ENCODE peak calls at places on chromosome 2, in ten cellular contexts. X is lower leg skin; V is MG63; J is mesendoderm; W is lower lobe of right lung; H is brain microvascular endothelial cell; Z is A549; U is CD4-positive, CD25-positive, alpha-beta regulatory T cell; C is tibial artery; B is NT2/D1. O is an unnamed sample.

GRCh38 chr2:224268441-224268840 is 133.5 kb downstream of the FAM124B start:
- DNase-seq in X (no peak), V (no peak), J (no peak), W (no peak), H (peak; percentile 80), Z (peak; percentile 29), U (no peak), C (no peak), B (no peak), O (no peak)

GRCh38 chr2:128446049-128446811 is 127.6 kb upstream of the HS6ST1 start:
- DNase-seq in X (peak; percentile 73), V (no peak), J (no peak), W (no peak), H (no peak), Z (no peak), U (no peak), C (peak; percentile 20), B (no peak), O (no peak)

GRCh38 chr2:238910751-238911351 is 63.0 kb downstream of the TWIST2 start:
- DNase-seq in X (peak; percentile 84), V (no peak), J (no peak), W (no peak), H (no peak), Z (no peak), U (no peak), C (no peak), B (no peak), O (no peak)

GRCh38 chr2:26607698-26608097 is 33.5 kb downstream of the CIB4 start:
- DNase-seq in X (peak; percentile 62), V (no peak), J (no peak), W (no peak), H (no peak), Z (no peak), U (no peak), C (no peak), B (no peak), O (no peak)

GRCh38 chr2:233663911-233664310 is 7.8 kb upstream of the UGT1A9 start:
- DNase-seq in X (no peak), V (no peak), J (no peak), W (no peak), H (peak; percentile 15), Z (no peak), U (no peak), C (no peak), B (no peak), O (no peak)

GRCh38 chr2:241695676-241696075 is 6.2 kb upstream of the ING5 start:
- DNase-seq in X (no peak), V (no peak), J (no peak), W (no peak), H (no peak), Z (no peak), U (no peak), C (no peak), B (no peak), O (no peak)

GRCh38 chr2:201964631-201965206 is 68.9 kb upstream of the FZD7 start:
- DNase-seq in X (no peak), V (no peak), J (no peak), W (peak; percentile 13), H (no peak), Z (no peak), U (peak; percentile 40), C (no peak), B (no peak), O (no peak)

GRCh38 chr2:128746356-128746755 is 427.7 kb upstream of the HS6ST1 start:
- DNase-seq in X (no peak), V (no peak), J (no peak), W (no peak), H (peak; percentile 100), Z (no peak), U (no peak), C (no peak), B (no peak), O (no peak)

GRCh38 chr2:157661776-157662175 is 33.1 kb upstream of the ACVR1C start:
- DNase-seq in X (no peak), V (no peak), J (no peak), W (no peak), H (no peak), Z (no peak), U (no peak), C (no peak), B (no peak), O (no peak)
- H3K4me3 ChIP-seq in X (no peak overlapping the region), V (no peak overlapping the region), J (no peak overlapping the region), W (no peak overlapping the region), H (no peak overlapping the region), Z (no peak overlapping the region), U (no peak overlapping the region), C (no peak overlapping the region), B (no peak overlapping the region), O (no peak overlapping the region)

GRCh38 chr2:232633413-232634318 is at the start of gene EFHD1:
- DNase-seq in X (peak; percentile 97), V (peak; percentile 69), J (peak; percentile 90), W (peak; percentile 76), H (peak; percentile 47), Z (peak; percentile 53), U (peak; percentile 30), C (peak; percentile 82), B (peak; percentile 76), O (no peak)

GRCh38 chr2:232634319-232635150 is 1.1 kb downstream of the EFHD1 start:
- DNase-seq in X (no peak), V (no peak), J (peak; percentile 66), W (no peak), H (no peak), Z (no peak), U (no peak), C (peak; percentile 29), B (no peak), O (no peak)

GRCh38 chr2:232635820-232636219 is 2.4 kb downstream of the EFHD1 start:
- DNase-seq in X (no peak), V (no peak), J (no peak), W (no peak), H (no peak), Z (no peak), U (no peak), C (no peak), B (no peak), O (no peak)

GRCh38 chr2:232632229-232632903 is 1.0 kb upstream of the EFHD1 start:
- DNase-seq in X (no peak), V (no peak), J (peak; percentile 19), W (no peak), H (no peak), Z (no peak), U (no peak), C (no peak), B (no peak), O (no peak)

GRCh38 chr2:232632904-232633412 is 446 bp upstream of the EFHD1 start:
- DNase-seq in X (peak; percentile 91), V (peak; percentile 5), J (peak; percentile 35), W (no peak), H (no peak), Z (peak; percentile 24), U (no peak), C (peak; percentile 68), B (no peak), O (no peak)
- H3K4me3 ChIP-seq in X (peak overlapping the region; percentile 49), V (peak overlapping the region; percentile 54), J (peak overlapping the region; percentile 18), W (peak overlapping the region; percentile 60), H (peak overlapping the region; percentile 60), Z (peak overlapping the region; percentile 61), U (no peak overlapping the region), C (peak overlapping the region; percentile 96), B (peak overlapping the region; percentile 74), O (peak overlapping the region; percentile 77)

GRCh38 chr2:9738062-9738717 is 105.1 kb upstream of the TAF1B start:
- DNase-seq in X (no peak), V (no peak), J (no peak), W (no peak), H (no peak), Z (no peak), U (no peak), C (no peak), B (no peak), O (no peak)

GRCh38 chr2:9740382-9741040 is 102.8 kb upstream of the TAF1B start:
- DNase-seq in X (no peak), V (no peak), J (no peak), W (no peak), H (no peak), Z (no peak), U (no peak), C (no peak), B (no peak), O (no peak)

GRCh38 chr2:9739508-9739907 is 103.8 kb upstream of the TAF1B start:
- DNase-seq in X (peak; percentile 92), V (no peak), J (no peak), W (peak; percentile 58), H (no peak), Z (no peak), U (peak; percentile 48), C (peak; percentile 36), B (no peak), O (no peak)

GRCh38 chr2:9737053-9737875 is 106.0 kb upstream of the TAF1B start:
- DNase-seq in X (no peak), V (no peak), J (peak; percentile 75), W (no peak), H (no peak), Z (peak; percentile 26), U (no peak), C (no peak), B (no peak), O (no peak)

DNA sequence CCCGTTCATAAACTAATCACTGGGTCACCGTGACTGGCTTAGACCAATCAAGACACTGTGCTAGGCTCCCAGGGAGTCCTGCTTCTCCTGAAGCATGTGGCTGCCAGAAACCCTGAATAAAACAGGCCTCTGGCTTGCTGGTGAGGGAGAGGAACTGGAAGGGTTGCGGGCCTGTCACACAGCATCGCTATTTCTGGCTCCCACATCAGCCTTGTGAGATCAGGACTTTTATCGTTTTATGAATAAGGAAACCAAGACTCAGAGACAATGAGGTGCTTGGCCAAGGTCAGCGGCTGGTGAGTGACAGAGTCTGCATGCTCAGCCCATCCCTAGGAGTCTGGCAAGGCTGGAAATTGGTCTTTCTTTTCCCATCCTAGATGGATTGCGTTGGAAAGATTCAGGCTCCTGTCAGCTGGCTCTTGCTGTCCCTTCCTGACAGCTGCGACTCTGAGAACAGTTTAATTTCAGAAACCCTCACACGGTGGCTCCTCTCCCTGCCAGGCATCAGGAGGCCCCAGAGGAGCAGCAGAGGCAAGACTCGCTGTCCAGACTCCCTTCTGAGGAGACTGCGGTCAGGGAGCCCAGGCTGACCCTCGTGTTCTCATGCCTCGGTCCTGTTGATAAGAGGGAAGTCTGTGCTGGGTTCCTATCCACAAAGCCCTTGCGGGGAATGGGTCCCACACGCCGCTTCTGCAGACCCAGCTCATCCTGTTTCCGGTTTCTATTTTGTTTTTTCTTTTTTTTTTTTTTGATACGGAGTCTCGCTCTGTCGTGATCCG is 104.4 kb upstream of the TAF1B start:
- DNase-seq in X (no peak), V (no peak), J (no peak), W (no peak), H (peak; percentile 17), Z (no peak), U (no peak), C (no peak), B (no peak), O (no peak)
- H3K4me3 ChIP-seq in X (no peak overlapping the region), V (no peak overlapping the region), J (no peak overlapping the region), W (peak overlapping the region; percentile 45), H (no peak overlapping the region), Z (no peak overlapping the region), U (peak overlapping the region; percentile 53), C (peak overlapping the region; percentile 60), B (no peak overlapping the region), O (peak overlapping the region; percentile 56)

DNA sequence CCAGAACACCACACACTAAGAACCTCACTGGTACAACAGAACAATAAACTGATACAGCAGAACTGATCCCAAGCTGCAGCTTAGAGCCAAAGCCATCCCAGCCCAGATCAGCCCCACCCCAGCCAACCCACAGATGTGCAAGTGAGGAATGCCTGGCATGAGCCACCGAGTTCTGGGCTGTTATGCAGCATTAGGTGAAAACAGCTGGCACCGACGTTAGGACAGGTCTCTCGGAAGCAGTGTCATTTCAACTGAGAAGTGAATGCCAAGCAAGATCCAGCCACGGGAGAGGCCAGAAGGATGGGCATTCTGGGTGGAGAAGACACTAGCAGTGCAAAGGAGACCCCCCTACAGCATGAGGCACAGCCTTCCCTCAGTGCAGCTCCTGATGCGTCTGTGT is 38.9 kb downstream of the ADCY3 start:
- DNase-seq in X (no peak), V (no peak), J (no peak), W (no peak), H (no peak), Z (no peak), U (no peak), C (no peak), B (no peak), O (no peak)
- H3K4me3 ChIP-seq in X (no peak overlapping the region), V (no peak overlapping the region), J (no peak overlapping the region), W (no peak overlapping the region), H (no peak overlapping the region), Z (no peak overlapping the region), U (no peak overlapping the region), C (no peak overlapping the region), B (no peak overlapping the region), O (no peak overlapping the region)

O was measured in esophagus squamous epithelium.